ENCODE peak calls at places on chromosomes 3 and 15, in nine cellular contexts. W is uterus, L is cardiac fibroblast, N is astrocyte of the spinal cord, C is fibroblast of lung, Y is lower leg skin, Z is left ventricle myocardium inferior, M is breast epithelium, A is adrenal gland. B is an unnamed sample.

GRCh38 chr3:72388117-72388516 is 460.1 kb downstream of the SHQ1 start:
- DNase-seq in W (no peak), L (no peak), N (no peak), C (no peak), Y (no peak), Z (no peak), M (no peak), A (no peak), B (no peak)

GRCh38 chr3:143763568-143764162 is 84.6 kb downstream of the SLC9A9 start:
- DNase-seq in W (no peak), L (peak), N (peak), C (peak), Y (no peak), Z (no peak), M (no peak), A (no peak), B (no peak)

GRCh38 chr3:171620825-171621434 is 160.7 kb upstream of the TNIK start:
- DNase-seq in W (no peak), L (peak), N (peak), C (no peak), Y (no peak), Z (no peak), M (no peak), A (no peak), B (no peak)

GRCh38 chr3:194189243-194189791 is 53.4 kb downstream of the HES1 start:
- DNase-seq in W (no peak), L (peak), N (no peak), C (no peak), Y (no peak), Z (no peak), M (no peak), A (peak), B (no peak)

GRCh38 chr15:67771201-67771600 is 54.1 kb upstream of the SKOR1 start:
- DNase-seq in W (no peak), L (no peak), N (no peak), C (no peak), Y (no peak), Z (no peak), M (no peak), A (no peak), B (peak)

GRCh38 chr3:126672340-126672739 is 17.4 kb upstream of the TXNRD3 start:
- DNase-seq in W (no peak), L (no peak), N (no peak), C (no peak), Y (no peak), Z (no peak), M (no peak), A (no peak), B (no peak)

GRCh38 chr3:141362736-141363135 is 5.6 kb upstream of the ZBTB38 start:
- DNase-seq in W (no peak), L (no peak), N (no peak), C (no peak), Y (no peak), Z (no peak), M (no peak), A (no peak), B (no peak)

GRCh38 chr3:188286087-188286513 is 132.1 kb downstream of the LPP start:
- DNase-seq in W (peak), L (peak), N (peak), C (peak), Y (peak), Z (no peak), M (no peak), A (peak), B (no peak)

GRCh38 chr3:195714380-195715011 is 6.3 kb upstream of the MUC20 start:
- DNase-seq in W (no peak), L (no peak), N (no peak), C (no peak), Y (no peak), Z (no peak), M (no peak), A (no peak), B (peak)

GRCh38 chr15:71329041-71329440 is 213.8 kb downstream of the THSD4 start:
- DNase-seq in W (peak), L (no peak), N (peak), C (peak), Y (no peak), Z (no peak), M (peak), A (peak), B (no peak)

GRCh38 chr3:24332092-24332491 is 162.6 kb downstream of the THRB start:
- DNase-seq in W (no peak), L (no peak), N (no peak), C (no peak), Y (no peak), Z (no peak), M (no peak), A (no peak), B (no peak)

GRCh38 chr15:34366271-34367043 is 539 bp downstream of the LPCAT4 start:
- DNase-seq in W (peak), L (peak), N (peak), C (peak), Y (peak), Z (peak), M (no peak), A (peak), B (peak)

GRCh38 chr15:60758961-60759729 is 280.2 kb upstream of the ICE2 start:
- DNase-seq in W (no peak), L (peak), N (peak), C (peak), Y (no peak), Z (no peak), M (no peak), A (no peak), B (no peak)

GRCh38 chr3:107452436-107452835 is 70.3 kb upstream of the BBX start:
- DNase-seq in W (no peak), L (peak), N (peak), C (peak), Y (no peak), Z (no peak), M (no peak), A (no peak), B (no peak)

DNA sequence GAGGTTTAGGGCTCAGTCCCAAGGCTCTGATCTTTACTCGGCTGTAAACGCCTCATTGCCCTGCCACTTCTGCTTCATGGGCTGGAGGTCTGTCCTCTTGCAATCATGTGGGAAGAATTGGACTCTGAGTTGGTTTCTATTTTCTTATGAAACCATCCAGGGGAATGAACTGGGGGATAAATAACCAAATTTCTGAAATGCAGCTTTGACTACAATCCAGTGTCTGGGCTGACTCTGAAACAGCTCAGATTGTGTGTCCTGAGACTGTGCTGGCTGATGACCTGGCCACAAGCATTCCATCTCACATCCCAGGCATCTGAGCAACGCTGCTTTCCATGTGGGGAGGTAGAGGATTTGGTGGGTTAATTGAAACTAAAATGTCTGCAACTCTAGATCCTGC is 71.0 kb upstream of the GALNT15 start:
- DNase-seq in W (no peak), L (peak), N (peak), C (peak), Y (no peak), Z (no peak), M (no peak), A (no peak), B (no peak)
- H3K4me3 ChIP-seq in W (no peak), L (no peak), N (no peak), C (no peak), Y (no peak), Z (no peak), M (no peak), A (no peak), B (no peak)

GRCh38 chr3:185067173-185067572 is 85.7 kb downstream of the C3orf70 start:
- DNase-seq in W (no peak), L (no peak), N (no peak), C (no peak), Y (no peak), Z (no peak), M (no peak), A (no peak), B (no peak)

GRCh38 chr3:185069583-185070030 is 83.3 kb downstream of the C3orf70 start:
- DNase-seq in W (no peak), L (no peak), N (no peak), C (no peak), Y (no peak), Z (no peak), M (no peak), A (no peak), B (peak)

GRCh38 chr3:185069023-185069422 is 83.8 kb downstream of the C3orf70 start:
- DNase-seq in W (no peak), L (no peak), N (no peak), C (no peak), Y (no peak), Z (no peak), M (no peak), A (no peak), B (no peak)

GRCh38 chr3:185071401-185071800 is 81.5 kb downstream of the C3orf70 start:
- DNase-seq in W (no peak), L (no peak), N (no peak), C (no peak), Y (no peak), Z (no peak), M (no peak), A (no peak), B (peak)

DNA sequence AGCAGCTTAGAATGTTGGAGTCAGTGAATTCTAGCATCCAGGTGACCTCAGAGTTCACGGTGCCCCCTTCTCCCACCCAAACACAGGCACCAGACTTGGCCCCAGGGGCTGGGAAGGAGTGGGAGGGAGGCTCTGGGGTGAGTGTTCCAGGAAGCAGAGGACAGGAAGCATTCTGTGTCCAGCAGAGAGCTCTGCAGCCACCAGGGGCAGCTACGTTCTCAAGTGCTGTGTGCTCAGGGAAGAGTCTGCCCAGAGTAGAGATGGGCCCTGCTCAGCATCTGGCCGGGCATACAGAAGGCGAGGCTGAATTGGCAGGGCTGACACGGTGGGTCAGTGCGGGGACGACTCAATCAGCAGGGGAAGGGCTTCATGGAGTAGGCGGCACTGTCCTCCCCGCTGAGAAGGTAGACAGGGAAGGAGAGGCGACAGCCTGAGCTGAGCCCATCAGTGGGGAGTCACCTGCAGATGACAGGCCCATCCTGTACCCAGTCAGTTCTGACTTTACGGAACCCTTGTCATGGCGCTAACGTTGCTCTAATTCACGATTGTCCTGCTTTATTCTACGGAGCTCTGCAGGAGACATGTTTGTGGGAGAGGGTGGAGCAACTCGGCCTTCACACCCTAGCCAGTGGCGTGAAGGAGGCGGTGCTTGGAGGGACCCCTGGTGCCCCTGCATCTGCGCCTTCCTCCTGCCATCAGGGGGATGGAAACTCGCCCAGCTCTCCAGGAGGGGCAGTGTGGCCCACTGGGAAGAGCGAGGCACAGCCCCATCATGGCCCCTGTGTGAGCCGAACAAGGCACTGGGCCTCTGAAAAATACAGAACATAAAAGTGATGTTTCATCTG is 82.1 kb downstream of the C3orf70 start:
- DNase-seq in W (no peak), L (peak), N (no peak), C (peak), Y (no peak), Z (no peak), M (no peak), A (peak), B (peak)
- TF ChIP-seq CTCF in W (no peak), L (peak), N (peak), C (peak), Y (no peak), Z (peak), M (no peak), A (no peak), B (peak)

GRCh38 chr15:85518979-85519761 is 138.8 kb downstream of the AKAP13 start:
- DNase-seq in W (no peak), L (no peak), N (no peak), C (peak), Y (no peak), Z (no peak), M (no peak), A (no peak), B (no peak)

GRCh38 chr15:85520650-85521049 is 140.2 kb downstream of the AKAP13 start:
- DNase-seq in W (no peak), L (no peak), N (no peak), C (no peak), Y (no peak), Z (no peak), M (no peak), A (no peak), B (no peak)

GRCh38 chr15:85525755-85526154 is 145.4 kb downstream of the AKAP13 start:
- DNase-seq in W (no peak), L (no peak), N (no peak), C (no peak), Y (no peak), Z (no peak), M (no peak), A (no peak), B (no peak)

GRCh38 chr15:85527907-85528306 is 147.5 kb downstream of the AKAP13 start:
- DNase-seq in W (no peak), L (peak), N (peak), C (peak), Y (peak), Z (no peak), M (peak), A (no peak), B (no peak)

GRCh38 chr15:85523530-85523929 is 143.1 kb downstream of the AKAP13 start:
- DNase-seq in W (no peak), L (no peak), N (no peak), C (no peak), Y (no peak), Z (no peak), M (no peak), A (no peak), B (no peak)
- H3K4me3 ChIP-seq in W (no peak), L (no peak), N (no peak), C (no peak), Y (no peak), Z (no peak), M (no peak), A (no peak), B (no peak)

GRCh38 chr3:53229606-53230005 is 26.2 kb downstream of the TKT start:
- DNase-seq in W (no peak), L (no peak), N (no peak), C (no peak), Y (no peak), Z (no peak), M (no peak), A (no peak), B (no peak)

GRCh38 chr3:53230041-53230621 is 25.7 kb downstream of the TKT start:
- DNase-seq in W (no peak), L (no peak), N (no peak), C (no peak), Y (no peak), Z (no peak), M (no peak), A (no peak), B (peak)

GRCh38 chr3:53232641-53233377 is 23.0 kb downstream of the TKT start:
- DNase-seq in W (no peak), L (no peak), N (no peak), C (no peak), Y (no peak), Z (peak), M (no peak), A (no peak), B (no peak)

GRCh38 chr3:53230789-53231188 is 25.0 kb downstream of the TKT start:
- DNase-seq in W (no peak), L (no peak), N (no peak), C (no peak), Y (no peak), Z (no peak), M (no peak), A (no peak), B (no peak)

GRCh38 chr3:53231532-53232511 is 24.0 kb downstream of the TKT start:
- DNase-seq in W (no peak), L (no peak), N (no peak), C (no peak), Y (no peak), Z (peak), M (no peak), A (no peak), B (no peak)
- TF ChIP-seq CTCF in W (no peak), L (no peak), N (peak), C (no peak), Y (no peak), Z (peak), M (no peak), A (no peak), B (peak)

DNA sequence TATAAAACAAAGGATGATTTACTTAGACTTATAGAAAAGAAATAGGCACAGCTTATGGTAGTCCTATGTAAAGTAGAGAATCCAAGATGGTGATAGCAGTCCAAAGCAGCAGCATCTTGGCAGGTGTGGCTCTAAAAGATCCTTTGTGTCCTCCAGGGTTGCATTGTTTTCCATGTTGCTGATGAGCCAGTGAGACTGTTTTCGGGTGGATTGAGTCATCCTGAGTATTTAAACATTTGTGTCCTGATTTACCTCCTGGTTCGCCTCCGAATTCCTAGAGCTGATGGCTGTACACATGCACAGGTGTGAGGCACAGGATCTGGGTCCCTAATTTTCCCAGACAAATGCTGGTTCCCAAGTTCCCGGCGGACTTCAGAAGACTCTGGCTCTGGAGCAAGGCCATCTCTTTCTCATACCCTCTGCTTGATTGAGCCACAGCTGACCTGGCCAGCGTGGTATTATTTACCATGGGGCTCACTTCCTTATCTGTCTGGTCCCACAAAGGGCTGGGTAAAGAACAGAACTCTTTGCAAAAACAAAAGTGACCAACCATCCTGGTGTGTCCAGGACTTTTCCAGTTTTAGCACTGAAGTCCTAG is 51.0 kb downstream of the ARNT2 start:
- DNase-seq in W (no peak), L (peak), N (no peak), C (no peak), Y (no peak), Z (no peak), M (no peak), A (no peak), B (no peak)
- H3K4me3 ChIP-seq in W (no peak), L (no peak), N (no peak), C (no peak), Y (no peak), Z (no peak), M (no peak), A (no peak), B (no peak)

GRCh38 chr3:113214227-113214626 is 2.9 kb downstream of the BOC start:
- DNase-seq in W (no peak), L (no peak), N (peak), C (no peak), Y (no peak), Z (no peak), M (no peak), A (no peak), B (no peak)
- TF ChIP-seq CTCF in W (no peak), L (no peak), N (no peak), C (no peak), Y (no peak), Z (no peak), M (no peak), A (no peak), B (no peak)

GRCh38 chr3:38647217-38647970 is 2.1 kb downstream of the SCN5A start:
- DNase-seq in W (no peak), L (no peak), N (no peak), C (no peak), Y (no peak), Z (no peak), M (no peak), A (no peak), B (no peak)

GRCh38 chr3:38650248-38650940 is 907 bp upstream of the SCN5A start:
- DNase-seq in W (no peak), L (peak), N (no peak), C (no peak), Y (no peak), Z (no peak), M (no peak), A (no peak), B (no peak)

GRCh38 chr3:38649500-38650247 is at the start of gene SCN5A:
- DNase-seq in W (no peak), L (peak), N (no peak), C (peak), Y (no peak), Z (peak), M (no peak), A (peak), B (peak)

GRCh38 chr3:38648024-38648658 is 1.3 kb downstream of the SCN5A start:
- DNase-seq in W (no peak), L (no peak), N (no peak), C (no peak), Y (no peak), Z (no peak), M (no peak), A (no peak), B (no peak)

DNA sequence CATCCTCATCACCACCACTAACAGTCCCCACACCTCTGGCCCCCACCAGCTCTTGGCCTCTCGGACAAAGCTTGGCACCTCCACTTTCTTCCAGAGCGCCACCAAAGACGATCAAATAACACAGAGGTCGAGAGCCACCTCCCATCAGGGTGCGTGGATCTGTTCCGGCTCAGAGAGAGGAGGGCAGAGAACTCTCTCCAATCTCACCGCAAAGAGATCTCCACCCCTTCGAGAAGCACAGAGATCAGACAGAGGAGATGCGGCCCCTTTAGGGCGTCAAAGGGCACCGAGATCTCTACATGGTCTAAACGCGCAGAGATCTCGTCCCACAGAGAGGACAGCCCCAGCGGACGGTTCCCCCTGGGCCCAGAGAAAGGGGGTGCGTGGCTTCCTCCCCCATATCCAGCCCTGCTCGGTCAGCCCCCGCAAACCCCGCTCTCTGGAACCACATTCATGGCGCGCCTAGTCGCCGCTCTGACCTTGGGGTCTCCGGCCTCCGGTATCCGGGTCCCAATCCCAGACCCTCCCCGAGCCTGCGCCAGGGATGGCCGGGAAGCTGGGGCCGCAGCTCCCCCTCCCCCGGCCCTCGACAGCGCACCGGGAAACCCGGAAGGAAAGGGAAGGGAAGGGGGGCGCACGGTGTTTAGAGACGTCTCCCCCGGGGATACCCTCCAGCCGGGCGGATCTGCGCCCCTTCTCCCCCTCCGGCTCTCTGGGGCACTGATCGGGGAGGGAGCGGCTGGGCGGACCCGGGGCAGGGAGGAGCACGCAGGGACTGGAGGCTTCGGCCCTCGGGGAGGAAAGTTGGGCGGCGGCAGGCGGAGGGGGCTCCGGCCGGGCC is 608 bp downstream of the SCN5A start:
- DNase-seq in W (no peak), L (no peak), N (no peak), C (no peak), Y (no peak), Z (no peak), M (no peak), A (no peak), B (no peak)
- H3K4me3 ChIP-seq in W (peak), L (peak), N (peak), C (peak), Y (peak), Z (peak), M (peak), A (no peak), B (peak)

GRCh38 chr3:111998661-111999641 is at the start of gene TAGLN3:
- DNase-seq in W (no peak), L (no peak), N (peak), C (no peak), Y (no peak), Z (no peak), M (no peak), A (peak), B (peak)

GRCh38 chr3:111999924-112000835 is 1.5 kb downstream of the TAGLN3 start:
- DNase-seq in W (no peak), L (peak), N (no peak), C (no peak), Y (no peak), Z (no peak), M (no peak), A (no peak), B (no peak)

GRCh38 chr3:112002458-112002971 is 3.8 kb downstream of the TAGLN3 start:
- DNase-seq in W (no peak), L (peak), N (no peak), C (no peak), Y (no peak), Z (no peak), M (no peak), A (no peak), B (no peak)

GRCh38 chr3:112001516-112001915 is 2.8 kb downstream of the TAGLN3 start:
- DNase-seq in W (no peak), L (no peak), N (no peak), C (no peak), Y (no peak), Z (no peak), M (no peak), A (no peak), B (no peak)

GRCh38 chr3:112000971-112001370 is 2.2 kb downstream of the TAGLN3 start:
- DNase-seq in W (no peak), L (no peak), N (no peak), C (no peak), Y (no peak), Z (no peak), M (no peak), A (no peak), B (no peak)
- TF ChIP-seq CTCF in W (no peak), L (no peak), N (no peak), C (no peak), Y (no peak), Z (no peak), M (no peak), A (no peak), B (no peak)

B was measured in WERI-Rb-1.